ENCODE peak calls at places on chromosome 7, in ten cellular contexts. One of them, this sample, is unnamed. For H3K4me1 and H3K27me3, the result is how much of the 10 kb centered on the place peaks cover.

GRCh38 chr7:158802535-158803199 is 26.6 kb downstream of the ESYT2 start:
- DNase-seq in sigmoid colon: no peak
- DNase-seq in heart left ventricle: no peak
- DNase-seq in spleen: peak
- DNase-seq in transverse colon: no peak
- DNase-seq in uterus: no peak
- DNase-seq in body of pancreas: no peak
- DNase-seq in IMR-90: peak
- DNase-seq in stomach: no peak
- DNase-seq in right lobe of liver: no peak
- DNase-seq in this sample: no peak

GRCh38 chr7:38542156-38542555 is 89.0 kb downstream of the AMPH start:
- DNase-seq in sigmoid colon: no peak
- DNase-seq in heart left ventricle: no peak
- DNase-seq in spleen: no peak
- DNase-seq in transverse colon: no peak
- DNase-seq in uterus: no peak
- DNase-seq in body of pancreas: no peak
- DNase-seq in IMR-90: peak
- DNase-seq in stomach: no peak
- DNase-seq in right lobe of liver: no peak
- DNase-seq in this sample: no peak

GRCh38 chr7:85178531-85179298 is 8.1 kb downstream of the SEMA3D start:
- DNase-seq in sigmoid colon: no peak
- DNase-seq in heart left ventricle: no peak
- DNase-seq in spleen: no peak
- DNase-seq in transverse colon: no peak
- DNase-seq in uterus: no peak
- DNase-seq in body of pancreas: no peak
- DNase-seq in IMR-90: no peak
- DNase-seq in stomach: no peak
- DNase-seq in right lobe of liver: no peak
- DNase-seq in this sample: no peak

GRCh38 chr7:1939434-1940401 is 269.6 kb downstream of the ELFN1 start:
- DNase-seq in sigmoid colon: no peak
- DNase-seq in heart left ventricle: no peak
- DNase-seq in spleen: peak
- DNase-seq in transverse colon: no peak
- DNase-seq in uterus: no peak
- DNase-seq in body of pancreas: no peak
- DNase-seq in IMR-90: no peak
- DNase-seq in stomach: no peak
- DNase-seq in right lobe of liver: no peak
- DNase-seq in this sample: no peak

GRCh38 chr7:141989996-141990395 is 5.7 kb upstream of the MGAM start:
- DNase-seq in sigmoid colon: no peak
- DNase-seq in heart left ventricle: no peak
- DNase-seq in spleen: no peak
- DNase-seq in transverse colon: no peak
- DNase-seq in uterus: no peak
- DNase-seq in body of pancreas: no peak
- DNase-seq in IMR-90: no peak
- DNase-seq in stomach: no peak
- DNase-seq in right lobe of liver: no peak
- DNase-seq in this sample: no peak

GRCh38 chr7:15829689-15830088 is 143.2 kb upstream of the MEOX2 start:
- DNase-seq in sigmoid colon: peak
- DNase-seq in heart left ventricle: peak
- DNase-seq in spleen: no peak
- DNase-seq in transverse colon: no peak
- DNase-seq in uterus: peak
- DNase-seq in body of pancreas: peak
- DNase-seq in IMR-90: no peak
- DNase-seq in stomach: no peak
- DNase-seq in right lobe of liver: no peak
- DNase-seq in this sample: no peak

GRCh38 chr7:147478751-147479150 is 1111.8 kb upstream of the C7orf33 start:
- DNase-seq in sigmoid colon: no peak
- DNase-seq in heart left ventricle: no peak
- DNase-seq in spleen: no peak
- DNase-seq in transverse colon: no peak
- DNase-seq in uterus: no peak
- DNase-seq in body of pancreas: no peak
- DNase-seq in IMR-90: no peak
- DNase-seq in stomach: no peak
- DNase-seq in right lobe of liver: no peak
- DNase-seq in this sample: no peak

GRCh38 chr7:112422842-112423496 is 27.3 kb upstream of the IFRD1 start:
- DNase-seq in sigmoid colon: peak
- DNase-seq in heart left ventricle: peak
- DNase-seq in spleen: peak
- DNase-seq in transverse colon: peak
- DNase-seq in uterus: peak
- DNase-seq in body of pancreas: peak
- DNase-seq in IMR-90: peak
- DNase-seq in stomach: peak
- DNase-seq in right lobe of liver: peak
- DNase-seq in this sample: no peak

GRCh38 chr7:90629306-90629918 is 33.3 kb downstream of the CDK14 start:
- DNase-seq in sigmoid colon: no peak
- DNase-seq in heart left ventricle: no peak
- DNase-seq in spleen: no peak
- DNase-seq in transverse colon: no peak
- DNase-seq in uterus: no peak
- DNase-seq in body of pancreas: peak
- DNase-seq in IMR-90: peak
- DNase-seq in stomach: no peak
- DNase-seq in right lobe of liver: no peak
- DNase-seq in this sample: no peak

GRCh38 chr7:95011156-95011928 is 103.9 kb downstream of the PPP1R9A start:
- DNase-seq in sigmoid colon: no peak
- DNase-seq in heart left ventricle: no peak
- DNase-seq in spleen: no peak
- DNase-seq in transverse colon: no peak
- DNase-seq in uterus: no peak
- DNase-seq in body of pancreas: no peak
- DNase-seq in IMR-90: peak
- DNase-seq in stomach: no peak
- DNase-seq in right lobe of liver: no peak
- DNase-seq in this sample: no peak

GRCh38 chr7:2802082-2802481 is 42.0 kb downstream of the GNA12 start:
- DNase-seq in sigmoid colon: no peak
- DNase-seq in heart left ventricle: no peak
- DNase-seq in spleen: no peak
- DNase-seq in transverse colon: no peak
- DNase-seq in uterus: no peak
- DNase-seq in body of pancreas: no peak
- DNase-seq in IMR-90: peak
- DNase-seq in stomach: no peak
- DNase-seq in right lobe of liver: no peak
- DNase-seq in this sample: no peak

GRCh38 chr7:130875265-130875741 is 141.3 kb upstream of the KLF14 start:
- DNase-seq in sigmoid colon: no peak
- DNase-seq in heart left ventricle: no peak
- DNase-seq in spleen: peak
- DNase-seq in transverse colon: peak
- DNase-seq in uterus: no peak
- DNase-seq in body of pancreas: peak
- DNase-seq in IMR-90: peak
- DNase-seq in stomach: peak
- DNase-seq in right lobe of liver: peak
- DNase-seq in this sample: no peak

GRCh38 chr7:98234429-98235147 is 17.4 kb downstream of the TECPR1 start:
- DNase-seq in sigmoid colon: no peak
- DNase-seq in heart left ventricle: no peak
- DNase-seq in spleen: no peak
- DNase-seq in transverse colon: no peak
- DNase-seq in uterus: no peak
- DNase-seq in body of pancreas: no peak
- DNase-seq in IMR-90: peak
- DNase-seq in stomach: no peak
- DNase-seq in right lobe of liver: no peak
- DNase-seq in this sample: no peak

GRCh38 chr7:11319491-11320274 is 346.0 kb downstream of the PHF14 start:
- DNase-seq in sigmoid colon: no peak
- DNase-seq in heart left ventricle: no peak
- DNase-seq in spleen: no peak
- DNase-seq in transverse colon: no peak
- DNase-seq in uterus: no peak
- DNase-seq in body of pancreas: no peak
- DNase-seq in IMR-90: no peak
- DNase-seq in stomach: no peak
- DNase-seq in right lobe of liver: no peak
- DNase-seq in this sample: no peak

GRCh38 chr7:132347858-132348257 is 228.4 kb downstream of the PLXNA4 start:
- DNase-seq in sigmoid colon: no peak
- DNase-seq in heart left ventricle: no peak
- DNase-seq in spleen: no peak
- DNase-seq in transverse colon: no peak
- DNase-seq in uterus: no peak
- DNase-seq in body of pancreas: no peak
- DNase-seq in IMR-90: no peak
- DNase-seq in stomach: no peak
- DNase-seq in right lobe of liver: no peak
- DNase-seq in this sample: no peak

DNA sequence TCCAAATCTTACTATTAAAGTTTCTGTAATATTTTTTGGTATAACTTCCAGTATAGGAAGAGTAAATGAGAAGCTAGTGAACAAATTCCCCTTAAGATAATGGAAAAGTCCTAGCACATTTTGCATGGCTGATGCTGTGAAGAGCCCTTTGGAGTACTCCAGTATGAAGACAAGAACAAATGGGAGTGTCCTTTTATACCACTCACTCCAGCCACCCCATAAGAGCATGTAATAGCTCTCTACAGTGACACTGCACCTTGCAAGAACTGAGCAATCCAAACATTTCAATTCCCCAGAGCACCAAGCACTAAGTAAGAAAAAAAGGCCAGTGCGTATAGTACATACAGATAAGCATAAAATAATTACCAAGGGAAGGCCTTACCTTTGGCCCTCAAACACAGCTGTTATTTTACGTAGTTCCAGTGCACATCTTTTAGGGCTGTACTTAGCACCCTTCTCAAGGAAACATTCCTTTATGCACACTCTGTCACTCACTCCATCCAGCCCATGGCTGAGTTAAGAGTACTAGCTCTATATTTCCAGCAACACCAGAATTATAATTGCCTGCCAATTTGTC is 135.4 kb downstream of the ST7 start:
- DNase-seq in sigmoid colon: no peak
- DNase-seq in heart left ventricle: no peak
- DNase-seq in spleen: no peak
- DNase-seq in transverse colon: no peak
- DNase-seq in uterus: no peak
- DNase-seq in body of pancreas: no peak
- DNase-seq in IMR-90: no peak
- DNase-seq in stomach: no peak
- DNase-seq in right lobe of liver: no peak
- DNase-seq in this sample: no peak
- H3K4me1 ChIP-seq in sigmoid colon: under half
- H3K4me1 ChIP-seq in heart left ventricle: under half
- H3K4me1 ChIP-seq in spleen: under half
- H3K4me1 ChIP-seq in transverse colon: under half
- H3K4me1 ChIP-seq in uterus: under half
- H3K4me1 ChIP-seq in body of pancreas: under half
- H3K4me1 ChIP-seq in IMR-90: under half
- H3K4me1 ChIP-seq in stomach: under half
- H3K4me1 ChIP-seq in right lobe of liver: under half
- H3K4me1 ChIP-seq in this sample: under half

GRCh38 chr7:107743567-107744344 is at the start of gene CBLL1:
- DNase-seq in sigmoid colon: peak
- DNase-seq in heart left ventricle: peak
- DNase-seq in spleen: peak
- DNase-seq in transverse colon: peak
- DNase-seq in uterus: peak
- DNase-seq in body of pancreas: peak
- DNase-seq in IMR-90: peak
- DNase-seq in stomach: peak
- DNase-seq in right lobe of liver: peak
- DNase-seq in this sample: peak
- TF ChIP-seq POLR2A in sigmoid colon: peak
- TF ChIP-seq POLR2A in heart left ventricle: peak
- TF ChIP-seq POLR2A in spleen: no peak
- TF ChIP-seq POLR2A in transverse colon: peak
- TF ChIP-seq POLR2A in uterus: peak
- TF ChIP-seq POLR2A in body of pancreas: peak
- TF ChIP-seq POLR2A in IMR-90: peak
- TF ChIP-seq POLR2A in stomach: no peak
- TF ChIP-seq POLR2A in right lobe of liver: peak
- TF ChIP-seq POLR2A in this sample: peak

GRCh38 chr7:32803742-32804141 is 87.8 kb downstream of the KBTBD2 start:
- DNase-seq in sigmoid colon: no peak
- DNase-seq in heart left ventricle: no peak
- DNase-seq in spleen: no peak
- DNase-seq in transverse colon: no peak
- DNase-seq in uterus: no peak
- DNase-seq in body of pancreas: no peak
- DNase-seq in IMR-90: no peak
- DNase-seq in stomach: no peak
- DNase-seq in right lobe of liver: no peak
- DNase-seq in this sample: no peak

DNA sequence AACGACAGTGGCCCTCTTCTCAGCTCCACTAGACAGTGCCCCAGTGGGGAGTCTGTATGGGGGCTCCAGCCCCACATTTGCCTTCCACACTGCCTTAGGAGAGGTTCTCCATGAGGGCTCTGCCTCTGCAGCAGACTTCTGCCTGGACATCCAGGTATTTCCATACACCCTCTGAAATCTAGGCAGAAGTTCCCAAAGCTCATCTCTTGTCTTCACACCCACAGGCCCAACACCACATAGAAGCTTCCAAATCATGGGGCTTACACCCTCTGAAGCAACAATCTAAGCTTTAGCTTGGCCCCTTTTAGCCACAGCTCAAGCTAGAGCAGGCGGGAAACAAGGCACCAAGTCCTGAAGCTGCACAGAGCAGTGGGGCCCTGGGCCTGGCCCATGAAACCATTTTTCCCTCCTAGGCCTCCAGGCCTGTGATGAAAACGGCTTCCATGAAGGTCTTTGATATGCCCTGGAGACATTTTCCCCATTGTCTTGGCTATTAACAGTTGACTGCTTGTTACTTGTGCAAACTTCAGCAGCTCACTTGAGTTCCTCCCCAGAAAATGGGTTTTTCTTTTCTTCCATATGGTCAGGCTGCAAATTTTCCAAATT is 89.2 kb downstream of the KBTBD2 start:
- DNase-seq in sigmoid colon: no peak
- DNase-seq in heart left ventricle: no peak
- DNase-seq in spleen: no peak
- DNase-seq in transverse colon: no peak
- DNase-seq in uterus: no peak
- DNase-seq in body of pancreas: no peak
- DNase-seq in IMR-90: no peak
- DNase-seq in stomach: no peak
- DNase-seq in right lobe of liver: no peak
- DNase-seq in this sample: no peak
- H3K27me3 ChIP-seq in sigmoid colon: under half
- H3K27me3 ChIP-seq in heart left ventricle: under half
- H3K27me3 ChIP-seq in spleen: under half
- H3K27me3 ChIP-seq in transverse colon: under half
- H3K27me3 ChIP-seq in uterus: under half
- H3K27me3 ChIP-seq in body of pancreas: under half
- H3K27me3 ChIP-seq in IMR-90: under half
- H3K27me3 ChIP-seq in stomach: under half
- H3K27me3 ChIP-seq in right lobe of liver: under half
- H3K27me3 ChIP-seq in this sample: under half

GRCh38 chr7:29548823-29549222 is 14.8 kb upstream of the PRR15 start:
- DNase-seq in sigmoid colon: no peak
- DNase-seq in heart left ventricle: no peak
- DNase-seq in spleen: no peak
- DNase-seq in transverse colon: no peak
- DNase-seq in uterus: no peak
- DNase-seq in body of pancreas: no peak
- DNase-seq in IMR-90: no peak
- DNase-seq in stomach: no peak
- DNase-seq in right lobe of liver: no peak
- DNase-seq in this sample: no peak
- H3K4me1 ChIP-seq in sigmoid colon: under half
- H3K4me1 ChIP-seq in heart left ventricle: under half
- H3K4me1 ChIP-seq in spleen: under half
- H3K4me1 ChIP-seq in transverse colon: under half
- H3K4me1 ChIP-seq in uterus: under half
- H3K4me1 ChIP-seq in body of pancreas: under half
- H3K4me1 ChIP-seq in IMR-90: under half
- H3K4me1 ChIP-seq in stomach: under half
- H3K4me1 ChIP-seq in right lobe of liver: under half
- H3K4me1 ChIP-seq in this sample: under half